ENCODE peak calls at places on chromosomes 16 and 17, in ten cellular contexts. Z is adrenal gland; J is fibroblast of lung; K is OCI-LY7; S is neural crest cell; F is AG09319; N is RWPE1; R is glutamatergic neuron; Q is CD4-positive, alpha-beta T cell; C is keratinocyte. W is an unnamed sample.

GRCh38 chr17:63150994-63151464 is 185.0 kb downstream of the TANC2 start:
- DNase-seq in J (peak; percentile 77), R (peak; percentile 26), K (no peak), Q (no peak), F (peak; percentile 60), N (no peak), S (peak; percentile 15), Z (no peak), C (no peak), W (no peak)

GRCh38 chr17:74360993-74361612 is 565 bp downstream of the BTBD17 start:
- DNase-seq in F (no peak), Q (no peak), Z (no peak), S (no peak), K (no peak), N (no peak), J (no peak), C (no peak), R (peak; percentile 76), W (no peak)

GRCh38 chr17:37261286-37261685 is 114.5 kb upstream of the C17orf78 start:
- DNase-seq in K (no peak), J (no peak), C (no peak), F (peak; percentile 37), S (no peak), N (no peak), R (no peak), Z (no peak), Q (no peak), W (no peak)

GRCh38 chr16:1420111-1420539 is 422 bp downstream of the UQCC4 start:
- DNase-seq in C (no peak), J (no peak), F (no peak), Q (no peak), K (no peak), R (no peak), N (peak; percentile 20), S (no peak), Z (peak; percentile 49), W (peak; percentile 18)

GRCh38 chr17:43183921-43184320 is 12.9 kb downstream of the NBR1 start:
- DNase-seq in C (no peak), R (no peak), S (no peak), F (no peak), N (no peak), Z (no peak), Q (no peak), J (no peak), K (no peak), W (no peak)

GRCh38 chr16:67148656-67149275 is 2.0 kb downstream of the B3GNT9 start:
- DNase-seq in J (no peak), F (no peak), N (no peak), Z (no peak), R (no peak), C (no peak), K (no peak), Q (no peak), S (no peak), W (no peak)

GRCh38 chr16:67483150-67483549 is at the start of gene AGRP:
- DNase-seq in Q (no peak), Z (no peak), S (no peak), F (no peak), K (no peak), J (no peak), C (no peak), R (no peak), N (no peak), W (no peak)

GRCh38 chr16:50103764-50104163 is 38.0 kb downstream of the HEATR3 start:
- DNase-seq in Q (no peak), J (peak; percentile 33), N (no peak), C (no peak), F (no peak), S (no peak), Z (no peak), R (no peak), K (no peak), W (no peak)

GRCh38 chr17:79661292-79662041 is 50.6 kb upstream of the RBFOX3 start:
- DNase-seq in S (no peak), J (no peak), C (no peak), N (no peak), K (no peak), Q (no peak), Z (no peak), R (no peak), F (no peak), W (no peak)

GRCh38 chr17:79659376-79659775 is 48.5 kb upstream of the RBFOX3 start:
- DNase-seq in F (no peak), Q (no peak), K (no peak), N (no peak), Z (no peak), R (no peak), C (no peak), J (no peak), S (no peak), W (no peak)

GRCh38 chr17:79657036-79657435 is 46.2 kb upstream of the RBFOX3 start:
- DNase-seq in S (no peak), K (no peak), Z (no peak), R (no peak), J (no peak), C (no peak), F (no peak), Q (no peak), N (no peak), W (no peak)

GRCh38 chr17:79657861-79658810 is 47.3 kb upstream of the RBFOX3 start:
- DNase-seq in N (no peak), K (no peak), Z (no peak), S (no peak), J (no peak), R (no peak), Q (no peak), C (no peak), F (no peak), W (no peak)

DNA sequence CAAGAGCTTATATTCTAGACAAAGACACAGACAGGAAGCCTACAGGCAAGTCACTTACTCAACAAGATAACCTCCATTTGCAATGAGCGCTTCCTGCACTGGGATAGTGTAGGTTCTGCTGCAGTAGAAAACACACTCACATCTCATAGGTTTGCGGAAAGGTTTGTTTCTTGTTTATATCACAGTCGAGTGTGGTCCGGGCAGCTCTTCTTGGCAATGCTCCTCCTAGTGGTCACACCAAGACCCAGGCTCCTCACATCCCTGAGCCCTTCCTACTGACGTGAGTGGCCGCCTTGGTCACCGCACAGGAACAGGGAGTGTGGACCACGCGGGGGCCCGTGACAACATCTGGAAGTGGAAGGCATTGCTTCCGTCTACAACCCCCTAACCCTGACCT is 48.0 kb upstream of the RBFOX3 start:
- DNase-seq in N (no peak), R (peak; percentile 68), J (peak; percentile 6), C (no peak), Z (no peak), S (peak; percentile 39), Q (no peak), K (peak; percentile 12), F (no peak), W (peak; percentile 10)
- TF ChIP-seq CTCF in N (no peak), R (peak; percentile 78), J (peak; percentile 39), C (peak; percentile 35), Z (no peak), S (peak; percentile 68), Q (no peak), K (peak; percentile 67), F (peak; percentile 15), W (peak; percentile 38)

GRCh38 chr16:74698220-74698619 is 2.4 kb downstream of the MLKL start:
- DNase-seq in Z (no peak), C (no peak), F (no peak), Q (no peak), K (no peak), N (peak; percentile 24), R (no peak), J (no peak), S (no peak), W (no peak)

GRCh38 chr16:74699666-74700065 is 996 bp downstream of the MLKL start:
- DNase-seq in C (no peak), S (no peak), Q (no peak), J (no peak), F (no peak), N (no peak), R (no peak), K (no peak), Z (no peak), W (peak; percentile 27)

GRCh38 chr16:74695450-74696422 is 4.9 kb downstream of the MLKL start:
- DNase-seq in F (peak; percentile 72), Z (peak; percentile 90), R (peak; percentile 61), C (peak; percentile 61), S (peak; percentile 59), K (peak; percentile 92), N (peak; percentile 91), Q (peak; percentile 38), J (peak; percentile 95), W (peak; percentile 82)

GRCh38 chr16:74700206-74701040 is at the start of gene MLKL:
- DNase-seq in Q (peak; percentile 49), N (peak; percentile 59), F (no peak), J (peak; percentile 43), Z (peak; percentile 74), K (peak; percentile 53), S (no peak), C (no peak), R (peak; percentile 31), W (peak; percentile 80)
- TF ChIP-seq CTCF in Q (no peak), N (no peak), F (no peak), J (no peak), Z (no peak), K (peak; percentile 32), S (no peak), C (peak; percentile 7), R (no peak), W (no peak)

GRCh38 chr17:8226536-8227237 is 16.3 kb upstream of the AURKB start:
- DNase-seq in S (peak; percentile 74), Z (peak; percentile 85), J (peak; percentile 96), Q (no peak), K (no peak), F (peak; percentile 86), R (peak; percentile 69), N (peak; percentile 57), C (no peak), W (peak; percentile 64)
- TF ChIP-seq CTCF in S (no peak), Z (peak; percentile 10), J (no peak), Q (no peak), K (no peak), F (no peak), R (no peak), N (no peak), C (no peak), W (no peak)

GRCh38 chr16:30379165-30379783 is 3.1 kb downstream of the SEPTIN1 start:
- DNase-seq in C (no peak), N (no peak), Q (no peak), F (no peak), K (no peak), J (no peak), Z (no peak), S (no peak), R (no peak), W (no peak)

GRCh38 chr16:30377050-30377811 is 2.6 kb downstream of the MYL11 start:
- DNase-seq in Q (no peak), S (no peak), K (no peak), J (no peak), Z (peak; percentile 42), R (no peak), N (no peak), C (no peak), F (no peak), W (no peak)

GRCh38 chr16:30380072-30380471 is 2.3 kb downstream of the SEPTIN1 start:
- DNase-seq in R (no peak), J (no peak), Q (no peak), S (no peak), N (no peak), C (no peak), K (no peak), F (no peak), Z (no peak), W (no peak)

GRCh38 chr16:30377812-30378235 is 3.2 kb downstream of the MYL11 start:
- DNase-seq in Q (peak; percentile 89), S (peak; percentile 75), C (no peak), Z (peak; percentile 94), N (peak; percentile 80), F (no peak), R (peak; percentile 86), J (peak; percentile 92), K (peak; percentile 86), W (peak; percentile 92)

DNA sequence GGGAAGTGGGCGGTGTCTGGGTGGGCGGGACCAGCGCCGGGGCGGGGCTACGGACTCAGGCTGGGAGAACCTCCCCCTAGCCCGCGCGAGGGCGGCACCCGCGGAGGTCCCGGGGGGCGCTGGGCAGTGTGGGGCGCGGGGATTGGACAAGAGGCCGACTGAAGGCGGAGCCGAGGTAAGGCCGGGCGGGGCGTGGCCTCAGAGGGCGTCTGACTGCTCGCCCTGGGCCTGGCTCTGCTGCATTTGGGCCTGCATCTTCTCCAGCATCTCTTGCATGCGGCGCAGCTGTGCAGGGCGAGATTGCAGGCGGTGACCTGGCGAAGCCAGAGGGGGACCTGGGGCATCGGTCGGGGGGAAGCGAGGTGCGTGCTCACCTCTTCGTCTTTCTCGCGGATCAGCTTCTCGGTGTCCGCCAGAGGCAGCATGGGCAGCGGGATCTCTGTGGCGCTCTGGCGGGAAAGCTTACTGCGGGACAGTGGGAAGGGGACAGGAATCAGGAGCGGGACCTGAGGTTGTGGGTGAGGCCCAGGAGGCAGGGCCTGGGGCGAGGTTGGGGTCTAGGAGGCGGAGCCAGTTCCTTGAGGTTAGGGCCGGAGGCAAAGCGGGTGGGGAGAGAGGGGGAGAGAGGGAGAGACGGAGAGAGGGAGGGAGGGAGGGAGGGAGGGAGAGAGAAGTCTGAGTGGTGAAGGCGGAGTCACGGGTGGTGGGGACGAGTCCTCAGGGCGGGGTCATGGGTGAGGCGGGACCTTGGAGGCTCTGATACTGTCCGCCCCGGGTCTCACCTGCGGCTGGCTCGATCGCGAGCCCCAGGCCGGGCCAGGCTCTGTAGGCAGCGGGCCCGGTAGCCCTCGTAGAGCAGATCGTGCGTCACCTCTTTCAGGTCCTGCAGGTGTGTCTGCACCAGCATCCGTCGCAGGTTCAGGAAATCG is 3.9 kb downstream of the SEPTIN1 start:
- DNase-seq in J (peak; percentile 97), Z (peak; percentile 99), F (peak; percentile 95), R (peak; percentile 100), Q (peak; percentile 100), K (peak; percentile 99), C (no peak), S (peak; percentile 97), N (peak; percentile 98), W (peak; percentile 100)
- TF ChIP-seq CTCF in J (peak; percentile 23), Z (peak; percentile 26), F (peak; percentile 31), R (peak; percentile 13), Q (no peak), K (no peak), C (peak; percentile 27), S (peak; percentile 22), N (no peak), W (no peak)